ENCODE peak calls at places on chromosomes 1 and 21, in five cellular contexts. U, K, H, B and T are unnamed samples.

GRCh38 chr1:171403396-171403795 is 81.9 kb upstream of the PRRC2C start:
- DNase-seq in U (no peak), K (no peak), H (no peak), B (no peak), T (no peak)

GRCh38 chr1:155968670-155969069 is 9.7 kb downstream of the ARHGEF2 start:
- DNase-seq in U (no peak), K (no peak), H (no peak), B (no peak), T (peak; percentile 47)

GRCh38 chr1:32681501-32681900 is 21.1 kb downstream of the SYNC start:
- DNase-seq in U (no peak), K (no peak), H (no peak), B (no peak), T (no peak)

GRCh38 chr1:155223017-155223416 is 14.5 kb downstream of the MTX1 start:
- DNase-seq in U (peak; percentile 6), K (no peak), H (no peak), B (no peak), T (no peak)

GRCh38 chr1:9413143-9413876 is 120.6 kb downstream of the SPSB1 start:
- DNase-seq in U (no peak), K (no peak), H (peak; percentile 77), B (peak; percentile 37), T (peak; percentile 83)

GRCh38 chr1:22044690-22045420 is 7.7 kb upstream of the CDC42 start:
- DNase-seq in U (no peak), K (no peak), H (no peak), B (no peak), T (no peak)

GRCh38 chr1:109425391-109425790 is 857 bp downstream of the PSMA5 start:
- DNase-seq in U (no peak), K (no peak), H (no peak), B (peak; percentile 67), T (no peak)

GRCh38 chr21:36610201-36610600 is 88.7 kb upstream of the SIM2 start:
- DNase-seq in U (no peak), K (no peak), H (no peak), B (no peak), T (no peak)

GRCh38 chr1:10633416-10633815 is 158.7 kb downstream of the PEX14 start:
- DNase-seq in U (no peak), K (no peak), H (no peak), B (no peak), T (peak; percentile 46)

GRCh38 chr1:32695098-32695904 is 7.3 kb downstream of the SYNC start:
- DNase-seq in U (peak; percentile 42), K (no peak), H (peak; percentile 75), B (no peak), T (peak; percentile 94)

GRCh38 chr1:174534789-174535188 is 87.0 kb downstream of the GPR52 start:
- DNase-seq in U (no peak), K (no peak), H (no peak), B (no peak), T (no peak)

GRCh38 chr1:2414297-2414958 is 2.1 kb upstream of the PEX10 start:
- DNase-seq in U (peak; percentile 84), K (no peak), H (peak; percentile 74), B (peak; percentile 75), T (peak; percentile 91)

GRCh38 chr1:231419738-231420298 is 2.3 kb downstream of the EGLN1 start:
- DNase-seq in U (peak; percentile 16), K (no peak), H (no peak), B (no peak), T (no peak)

GRCh38 chr1:236465959-236466303 is 57.9 kb upstream of the LGALS8 start:
- DNase-seq in U (no peak), K (no peak), H (no peak), B (peak; percentile 37), T (no peak)

GRCh38 chr1:94753171-94753972 is 66.8 kb upstream of the SLC44A3 start:
- DNase-seq in U (no peak), K (peak; percentile 87), H (no peak), B (no peak), T (peak; percentile 83)

GRCh38 chr21:43191521-43191920 is 22.7 kb downstream of the CRYAA start:
- DNase-seq in U (no peak), K (no peak), H (peak; percentile 22), B (no peak), T (peak; percentile 4)

GRCh38 chr1:46179138-46180081 is 3.1 kb upstream of the P3R3URF start:
- DNase-seq in U (peak; percentile 91), K (peak; percentile 94), H (peak; percentile 78), B (peak; percentile 47), T (peak; percentile 81)
- H3K4me1 ChIP-seq in U (peaks cover 22% of the 10 kb centered on the region), K (peaks cover 44% of the 10 kb centered on the region), H (peaks cover 31% of the 10 kb centered on the region), B (peaks cover 2% of the 10 kb centered on the region), T (peaks cover 16% of the 10 kb centered on the region)

GRCh38 chr1:160401487-160401805 is 1.1 kb downstream of the VANGL2 start:
- DNase-seq in U (no peak), K (no peak), H (no peak), B (no peak), T (no peak)
- H3K27ac ChIP-seq in U (no peak overlapping the region), K (peak overlapping the region; percentile 78), H (no peak overlapping the region), B (no peak overlapping the region), T (no peak overlapping the region)

DNA sequence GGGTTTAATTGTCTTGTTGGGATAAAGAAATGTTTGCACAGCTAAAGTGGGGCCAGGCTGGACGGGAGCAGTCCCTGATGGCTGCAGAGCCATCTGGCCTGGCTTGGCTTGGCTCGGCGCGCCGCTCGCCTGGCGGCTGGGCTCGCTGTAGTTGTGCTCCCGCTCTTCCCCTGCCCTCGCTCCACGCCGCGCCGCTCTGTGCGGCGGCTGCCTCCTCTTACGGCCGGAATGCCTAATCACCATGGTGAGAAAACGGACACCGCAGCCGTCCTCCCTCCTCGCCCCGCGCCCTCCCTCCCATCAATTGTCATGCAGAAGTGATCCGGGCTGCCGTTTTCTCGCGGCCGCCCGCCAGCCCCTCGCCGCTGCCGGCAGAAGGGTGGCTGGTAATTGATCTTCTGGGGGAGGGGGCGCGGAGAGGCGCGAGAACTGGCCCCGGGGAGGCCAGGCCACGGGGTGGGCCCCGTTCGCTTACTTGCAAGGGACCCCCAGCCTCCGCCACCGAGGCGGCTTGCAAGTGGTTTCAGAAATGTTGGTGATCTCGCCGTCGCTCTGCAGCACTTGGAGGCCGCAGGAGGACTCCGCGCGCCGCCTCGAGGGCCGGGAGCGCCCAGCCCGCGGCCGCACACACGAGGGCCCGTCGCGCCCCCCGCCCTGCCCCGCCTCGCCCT is 12.4 kb downstream of the RNF220 start:
- DNase-seq in U (no peak), K (no peak), H (no peak), B (no peak), T (peak; percentile 74)
- H3K4me3 ChIP-seq in U (no peak overlapping the region), K (peak overlapping the region; percentile 42), H (no peak overlapping the region), B (no peak overlapping the region), T (peak overlapping the region; percentile 34)

GRCh38 chr21:46122758-46123683 is 25.1 kb downstream of the COL6A2 start:
- DNase-seq in U (no peak), K (no peak), H (peak; percentile 18), B (no peak), T (no peak)
- H3K4me1 ChIP-seq in U (no peaks in the 10 kb centered on the region), K (no peaks in the 10 kb centered on the region), H (no peaks in the 10 kb centered on the region), B (no peaks in the 10 kb centered on the region), T (no peaks in the 10 kb centered on the region)